ENCODE peak calls at places on chromosomes 13 and 19, in four cellular contexts. X is uterus, K is tibial nerve, C is endothelial cell of umbilical vein. B is an unnamed sample.

GRCh38 chr13:109665781-109666249 is 120.6 kb downstream of the IRS2 start:
- DNase-seq in K (no peak), C (no peak), X (no peak), B (no peak)

GRCh38 chr13:46630419-46631183 is 77.6 kb downstream of the LRCH1 start:
- DNase-seq in K (no peak), C (peak; percentile 34), X (no peak), B (no peak)

GRCh38 chr19:37975071-37975470 is 68.1 kb downstream of the SIPA1L3 start:
- DNase-seq in K (no peak), C (no peak), X (no peak), B (peak; percentile 46)

GRCh38 chr19:52307275-52307674 is 10.3 kb downstream of the ZNF480 start:
- DNase-seq in X (no peak), C (peak; percentile 8), K (no peak), B (no peak)

GRCh38 chr13:20033486-20033885 is 75.0 kb downstream of the ZMYM2 start:
- DNase-seq in C (no peak), X (no peak), K (no peak), B (no peak)

GRCh38 chr13:19861762-19862161 is 1.7 kb downstream of the ZMYM5 start:
- DNase-seq in C (no peak), X (no peak), K (no peak), B (no peak)

GRCh38 chr13:27921961-27922910 is 2.4 kb downstream of the PDX1 start:
- DNase-seq in X (no peak), C (no peak), K (no peak), B (no peak)

GRCh38 chr13:39766464-39767167 is 111.2 kb downstream of the COG6 start:
- DNase-seq in X (no peak), K (no peak), C (no peak), B (no peak)

GRCh38 chr13:77219401-77219800 is 107.5 kb downstream of the MYCBP2 start:
- DNase-seq in C (no peak), X (no peak), K (no peak), B (no peak)

DNA sequence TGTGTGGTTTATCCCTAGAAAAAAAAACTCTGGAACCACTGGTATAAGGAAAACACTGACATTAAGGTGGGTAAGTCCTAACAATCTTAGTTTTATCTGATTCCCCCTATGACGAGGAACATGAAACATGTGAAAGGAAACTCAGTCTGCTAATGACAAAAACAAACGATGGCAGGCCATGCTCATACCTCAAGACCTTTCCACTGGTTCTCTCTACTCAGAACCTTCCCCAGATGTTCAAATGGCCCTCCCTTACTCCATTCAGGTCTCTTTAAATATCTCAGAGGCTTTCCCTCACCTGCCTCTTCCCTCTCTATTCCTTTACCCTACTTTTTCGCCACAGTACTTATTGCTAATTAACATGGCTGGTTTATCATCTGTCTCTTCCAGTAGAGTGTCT is 1.6 kb downstream of the TUBGCP3 start:
- DNase-seq in X (no peak), C (no peak), K (no peak), B (no peak)
- H3K4me3 ChIP-seq in X (no peak overlapping the region), C (no peak overlapping the region), K (no peak overlapping the region), B (no peak overlapping the region)

GRCh38 chr19:8149261-8150094 is at the start of gene FBN3:
- DNase-seq in C (no peak), X (no peak), K (no peak), B (no peak)
- TF ChIP-seq POLR2A in C (no peak), X (no peak), K (no peak), B (no peak)

GRCh38 chr13:26605845-26606244 is 48.4 kb downstream of the WASF3 start:
- DNase-seq in C (no peak), X (no peak), K (no peak), B (no peak)
- TF ChIP-seq CTCF in C (peak; percentile 22), X (no peak), K (no peak), B (no peak)

DNA sequence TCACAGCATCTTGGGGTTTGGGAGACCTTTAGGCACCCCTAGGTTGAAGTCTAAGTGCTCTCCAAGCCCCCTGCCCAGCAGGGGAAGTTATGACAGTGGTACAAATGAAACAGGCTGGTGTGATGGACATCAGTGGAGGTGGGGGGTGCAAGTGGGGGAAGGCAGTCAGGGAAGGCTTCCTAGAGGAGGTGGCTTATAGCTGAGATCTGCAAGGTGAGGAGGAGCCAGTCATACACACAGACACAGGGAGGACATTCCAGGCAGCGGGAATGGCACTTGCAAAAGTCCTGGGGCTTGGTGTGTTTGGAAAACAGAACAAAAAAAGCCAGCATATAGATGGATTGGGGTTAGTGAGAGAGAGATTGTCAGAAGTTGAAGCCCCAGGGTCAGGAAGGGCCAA is 11.6 kb downstream of the HSH2D start:
- DNase-seq in C (no peak), X (no peak), K (no peak), B (no peak)
- H3K4me3 ChIP-seq in C (no peak overlapping the region), X (no peak overlapping the region), K (no peak overlapping the region), B (no peak overlapping the region)

GRCh38 chr19:35756373-35757230 is at the start of gene HSPB6:
- DNase-seq in C (peak; percentile 37), K (peak; percentile 49), X (peak; percentile 91), B (no peak)
- TF ChIP-seq POLR2A in C (no peak), K (no peak), X (peak; percentile 22), B (no peak)

DNA sequence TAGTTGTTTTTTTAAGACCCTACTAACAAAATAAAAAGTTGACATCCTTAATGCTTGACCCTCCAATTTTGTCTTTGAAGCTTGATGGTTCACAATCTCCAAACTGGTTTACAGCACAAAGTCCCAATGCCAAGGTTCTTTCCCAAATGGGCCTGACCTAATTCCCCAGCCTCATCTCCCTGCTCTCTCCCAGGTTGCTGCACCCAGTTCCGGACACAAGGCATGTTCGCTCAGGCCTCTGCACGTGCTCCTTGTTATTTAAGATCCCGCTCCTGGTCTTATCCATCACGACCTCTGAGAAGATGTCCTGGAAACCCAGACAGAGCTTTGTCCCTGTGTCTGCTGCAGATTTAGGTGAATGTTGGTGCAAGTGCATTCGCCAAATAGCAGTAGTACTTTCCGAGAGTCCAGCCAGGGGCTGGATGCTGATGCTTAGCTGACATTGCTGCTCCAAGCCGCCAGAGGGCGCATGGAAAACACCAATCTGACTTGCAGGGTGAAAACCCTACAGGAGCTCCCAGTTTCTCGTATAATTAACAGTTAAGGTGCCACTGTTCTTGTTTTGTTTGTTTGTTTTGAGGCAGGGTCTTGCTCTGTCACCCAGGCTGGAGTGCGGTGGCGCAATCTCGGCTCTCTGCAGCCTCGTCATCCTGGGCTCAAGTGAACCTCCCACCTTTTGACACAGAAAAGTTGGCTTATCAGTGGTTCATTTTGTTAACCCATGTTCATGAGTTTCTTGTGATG is 18.5 kb downstream of the LYPD3 start:
- DNase-seq in K (peak; percentile 55), X (peak; percentile 80), C (peak; percentile 65), B (peak; percentile 61)
- TF ChIP-seq CTCF in K (peak; percentile 95), X (peak; percentile 96), C (peak; percentile 88), B (no peak)

GRCh38 chr19:42068361-42068755 is 1.6 kb downstream of the GRIK5 start:
- DNase-seq in C (no peak), X (no peak), K (no peak), B (no peak)

GRCh38 chr19:42067315-42067888 is 2.6 kb downstream of the GRIK5 start:
- DNase-seq in C (no peak), K (no peak), X (no peak), B (no peak)

GRCh38 chr19:42069619-42070293 is at the start of gene GRIK5:
- DNase-seq in X (no peak), C (no peak), K (no peak), B (no peak)

GRCh38 chr19:42071247-42071646 is 1.2 kb upstream of the GRIK5 start:
- DNase-seq in X (no peak), K (no peak), C (no peak), B (no peak)

DNA sequence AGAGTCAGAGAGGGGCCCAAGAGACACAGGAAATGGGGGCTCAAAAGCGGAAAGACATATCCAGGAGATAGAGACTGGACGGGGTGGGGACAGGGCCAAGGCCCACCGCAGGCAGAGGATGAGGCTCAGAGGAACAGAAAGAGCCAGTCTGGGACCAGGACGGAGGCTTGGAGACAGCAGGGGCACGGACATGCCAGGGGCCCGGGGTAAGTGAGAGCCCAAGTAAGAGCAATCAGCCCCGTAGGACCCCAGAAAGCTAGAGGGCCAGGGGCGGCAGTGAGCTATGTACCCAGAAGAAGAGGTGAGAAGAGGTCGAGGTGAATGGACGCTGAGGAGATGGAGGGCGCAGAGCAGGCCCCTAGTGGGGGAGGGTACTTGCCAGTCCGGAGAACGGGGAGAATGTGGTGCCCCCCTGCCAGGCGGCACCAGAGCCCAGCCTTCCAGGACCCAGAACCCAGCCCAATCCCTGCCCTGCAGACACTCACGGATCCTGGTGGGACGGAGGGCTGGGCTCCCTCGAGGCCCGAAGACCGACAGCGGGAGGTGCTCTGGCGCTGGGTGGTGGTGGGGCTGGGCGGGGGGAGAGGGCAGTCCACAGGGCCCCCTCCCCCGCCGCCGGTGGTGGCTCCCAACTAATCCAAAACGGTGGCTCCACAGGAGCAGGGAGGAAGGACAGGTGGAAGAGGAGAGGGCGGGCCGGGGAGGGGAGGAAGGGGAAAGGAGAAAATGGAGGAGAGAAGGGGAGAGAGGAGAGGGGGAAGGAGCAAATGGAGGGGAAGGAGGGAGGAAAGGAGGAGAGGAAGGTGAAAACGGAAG is 1.0 kb downstream of the GRIK5 start:
- DNase-seq in C (no peak), K (no peak), X (no peak), B (no peak)
- H3K4me3 ChIP-seq in C (no peak overlapping the region), K (peak overlapping the region; percentile 42), X (peak overlapping the region; percentile 32), B (no peak overlapping the region)